ENCODE peak calls at places on chromosomes 5 and 9, in six cellular contexts. D, T, Q, G, P and I are unnamed samples.

GRCh38 chr9:18343799-18344198 is 130.2 kb upstream of the ADAMTSL1 start:
- DNase-seq in D (no peak), T (no peak), Q (no peak), G (no peak), P (no peak), I (no peak)

GRCh38 chr9:34252670-34253459 is 74.0 kb downstream of the UBAP1 start:
- DNase-seq in D (peak), T (peak), Q (peak), G (peak), P (peak), I (peak)

GRCh38 chr9:118529210-118529609 is 825.0 kb downstream of the TLR4 start:
- DNase-seq in D (no peak), T (no peak), Q (no peak), G (no peak), P (no peak), I (no peak)

GRCh38 chr5:131965826-131966415 is 20.5 kb upstream of the MEIKIN start:
- DNase-seq in D (no peak), T (no peak), Q (no peak), G (no peak), P (no peak), I (no peak)

GRCh38 chr5:54753034-54753433 is 232.4 kb downstream of the ESM1 start:
- DNase-seq in D (no peak), T (no peak), Q (no peak), G (no peak), P (no peak), I (no peak)

GRCh38 chr9:38372685-38373619 is 19.6 kb upstream of the ALDH1B1 start:
- DNase-seq in D (no peak), T (no peak), Q (no peak), G (no peak), P (peak), I (no peak)

GRCh38 chr9:129619787-129620668 is 873 bp downstream of the C9orf50 start:
- DNase-seq in D (no peak), T (no peak), Q (no peak), G (no peak), P (no peak), I (no peak)

GRCh38 chr5:88678780-88679491 is 204.0 kb downstream of the MEF2C start:
- DNase-seq in D (no peak), T (no peak), Q (no peak), G (no peak), P (no peak), I (no peak)

GRCh38 chr5:171129308-171129707 is 179.7 kb upstream of the TLX3 start:
- DNase-seq in D (no peak), T (no peak), Q (no peak), G (no peak), P (no peak), I (no peak)

GRCh38 chr5:59356813-59357381 is 536.6 kb downstream of the PDE4D start:
- DNase-seq in D (no peak), T (no peak), Q (peak), G (no peak), P (no peak), I (no peak)

GRCh38 chr5:120152472-120152871 is 311.6 kb upstream of the PRR16 start:
- DNase-seq in D (no peak), T (no peak), Q (no peak), G (no peak), P (no peak), I (no peak)

GRCh38 chr9:107172160-107172978 is 110.7 kb upstream of the RAD23B start:
- DNase-seq in D (peak), T (peak), Q (peak), G (peak), P (peak), I (peak)

GRCh38 chr5:124867064-124867707 is 120.7 kb upstream of the ZNF608 start:
- DNase-seq in D (no peak), T (no peak), Q (no peak), G (no peak), P (no peak), I (no peak)

GRCh38 chr5:87020099-87020934 is 247.4 kb upstream of the RASA1 start:
- DNase-seq in D (peak), T (no peak), Q (no peak), G (peak), P (no peak), I (no peak)

GRCh38 chr5:54616031-54616430 is 98.5 kb downstream of the SNX18 start:
- DNase-seq in D (no peak), T (no peak), Q (no peak), G (no peak), P (peak), I (no peak)

GRCh38 chr9:111120526-111120925 is 82.3 kb upstream of the LPAR1 start:
- DNase-seq in D (no peak), T (no peak), Q (no peak), G (no peak), P (no peak), I (no peak)

GRCh38 chr5:71623221-71623794 is 36.2 kb downstream of the MCCC2 start:
- DNase-seq in D (no peak), T (no peak), Q (no peak), G (no peak), P (no peak), I (no peak)

GRCh38 chr9:106860731-106861584 is 2.0 kb upstream of the ZNF462 start:
- DNase-seq in D (no peak), T (peak), Q (peak), G (no peak), P (peak), I (no peak)